ENCODE peak calls at places on chromosomes 7 and 10, in five cellular contexts. L is astrocyte of the cerebellum, W is fibroblast of the aortic adventitia, Z is epithelial cell of esophagus, F is GM12878. U is an unnamed sample.

GRCh38 chr10:112580267-112580666 is 133.3 kb downstream of the VTI1A start:
- DNase-seq in L (no peak), W (no peak), Z (no peak), F (no peak), U (no peak)

GRCh38 chr10:15197276-15197675 is 28.8 kb upstream of the NMT2 start:
- DNase-seq in L (no peak), W (peak), Z (no peak), F (no peak), U (peak)

GRCh38 chr10:63698815-63699205 is 177.6 kb downstream of the REEP3 start:
- DNase-seq in L (no peak), W (peak), Z (no peak), F (no peak), U (no peak)

GRCh38 chr7:130732980-130733865 is 784 bp downstream of the KLF14 start:
- DNase-seq in L (no peak), W (no peak), Z (peak), F (no peak), U (peak)

GRCh38 chr7:116766881-116767280 is 94.9 kb downstream of the MET start:
- DNase-seq in L (no peak), W (no peak), Z (no peak), F (no peak), U (no peak)

GRCh38 chr10:9957352-9957751 is 1060.3 kb upstream of the CELF2 start:
- DNase-seq in L (peak), W (no peak), Z (peak), F (no peak), U (peak)

GRCh38 chr7:107694395-107694794 is 33.8 kb downstream of the SLC26A4 start:
- DNase-seq in L (no peak), W (peak), Z (peak), F (no peak), U (peak)

GRCh38 chr10:61635946-61636345 is 26.8 kb upstream of the CABCOCO1 start:
- DNase-seq in L (no peak), W (peak), Z (peak), F (no peak), U (peak)

GRCh38 chr7:96901822-96902412 is 103.4 kb upstream of the DLX6 start:
- DNase-seq in L (no peak), W (no peak), Z (peak), F (no peak), U (no peak)

GRCh38 chr7:73811760-73812168 is 19.0 kb upstream of the CLDN4 start:
- DNase-seq in L (peak), W (peak), Z (peak), F (no peak), U (peak)

GRCh38 chr10:86178401-86179142 is 188.0 kb downstream of the GRID1 start:
- DNase-seq in L (no peak), W (no peak), Z (no peak), F (no peak), U (no peak)

GRCh38 chr7:5282464-5283316 is at the start of gene SLC29A4:
- DNase-seq in L (no peak), W (peak), Z (peak), F (no peak), U (peak)

GRCh38 chr7:105934577-105935185 is 28.4 kb upstream of the CDHR3 start:
- DNase-seq in L (peak), W (peak), Z (no peak), F (no peak), U (peak)

GRCh38 chr10:113071446-113071845 is 121.4 kb downstream of the TCF7L2 start:
- DNase-seq in L (no peak), W (peak), Z (no peak), F (no peak), U (no peak)

GRCh38 chr10:43211431-43212042 is 55.3 kb downstream of the RASGEF1A start:
- DNase-seq in L (no peak), W (no peak), Z (no peak), F (no peak), U (no peak)

DNA sequence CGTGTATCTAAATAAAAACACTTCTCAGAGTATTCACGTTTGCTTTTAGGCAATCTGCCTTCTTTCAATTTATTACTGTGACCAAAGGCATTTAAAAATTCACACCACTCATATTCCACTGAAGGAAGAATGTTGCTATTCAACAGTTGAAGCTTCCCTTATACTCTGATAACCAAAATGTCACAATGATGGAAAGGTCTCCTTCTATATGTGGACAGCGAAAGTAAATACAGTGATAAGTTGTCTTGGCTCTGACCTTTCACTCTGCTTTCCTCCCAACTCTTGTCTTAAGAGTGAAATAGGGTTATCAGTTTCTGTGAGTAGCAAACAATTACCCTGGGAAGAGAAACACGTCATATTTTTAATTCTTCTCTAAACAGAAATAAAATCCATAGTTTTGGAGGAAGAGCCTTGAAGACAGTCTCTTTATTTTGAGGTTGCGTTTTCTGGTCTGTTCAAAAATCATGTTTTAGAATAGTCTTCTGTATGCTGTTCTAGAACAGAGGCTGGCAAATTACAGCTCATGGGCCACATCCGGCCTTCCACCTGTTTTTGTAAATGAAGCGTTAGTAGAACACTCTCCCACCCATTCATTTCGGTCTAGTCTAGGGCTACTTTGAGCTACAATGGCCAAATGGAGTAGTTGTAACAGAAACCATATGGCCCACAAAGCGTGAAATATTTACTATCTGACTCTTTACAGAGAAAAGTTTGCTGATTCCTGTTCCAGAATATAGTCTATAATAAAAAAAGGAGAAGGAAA is 41.3 kb downstream of the ETV1 start:
- DNase-seq in L (no peak), W (no peak), Z (no peak), F (no peak), U (no peak)
- H3K4me3 ChIP-seq in L (no peak), W (no peak), Z (no peak), F (no peak), U (no peak)

DNA sequence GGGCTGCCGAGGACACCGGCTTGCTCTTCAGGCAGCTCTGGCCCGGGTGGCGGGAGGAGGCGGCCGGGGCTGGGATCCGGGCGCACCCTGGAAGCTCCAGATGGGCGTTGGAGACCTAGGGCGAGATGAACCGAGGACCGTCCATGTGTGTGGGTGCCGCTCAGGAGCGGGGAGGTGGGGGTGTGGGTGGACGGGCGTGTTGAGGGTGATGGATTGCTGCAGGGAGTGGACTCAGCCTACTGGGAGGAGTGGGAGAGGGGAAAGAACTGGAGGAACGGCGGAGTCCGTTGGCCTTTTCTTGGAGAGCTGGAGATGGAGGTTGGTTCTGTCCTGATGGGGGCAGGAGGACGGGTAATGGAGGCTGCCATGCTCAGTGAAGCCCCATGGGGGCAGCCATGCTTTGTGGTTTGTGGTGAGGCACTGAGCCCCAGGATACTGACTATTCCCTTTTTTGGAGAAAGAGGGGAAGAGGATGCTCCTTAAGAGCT is 27.1 kb downstream of the HIF1AN start:
- DNase-seq in L (no peak), W (peak), Z (peak), F (no peak), U (peak)
- TF ChIP-seq CTCF in L (peak), W (peak), Z (peak), F (no peak), U (peak)

GRCh38 chr7:20791523-20791879 is 4.8 kb upstream of the SP8 start:
- DNase-seq in L (no peak), W (no peak), Z (no peak), F (no peak), U (no peak)
- H3K4me3 ChIP-seq in L (no peak), W (no peak), Z (no peak), F (no peak), U (no peak)

DNA sequence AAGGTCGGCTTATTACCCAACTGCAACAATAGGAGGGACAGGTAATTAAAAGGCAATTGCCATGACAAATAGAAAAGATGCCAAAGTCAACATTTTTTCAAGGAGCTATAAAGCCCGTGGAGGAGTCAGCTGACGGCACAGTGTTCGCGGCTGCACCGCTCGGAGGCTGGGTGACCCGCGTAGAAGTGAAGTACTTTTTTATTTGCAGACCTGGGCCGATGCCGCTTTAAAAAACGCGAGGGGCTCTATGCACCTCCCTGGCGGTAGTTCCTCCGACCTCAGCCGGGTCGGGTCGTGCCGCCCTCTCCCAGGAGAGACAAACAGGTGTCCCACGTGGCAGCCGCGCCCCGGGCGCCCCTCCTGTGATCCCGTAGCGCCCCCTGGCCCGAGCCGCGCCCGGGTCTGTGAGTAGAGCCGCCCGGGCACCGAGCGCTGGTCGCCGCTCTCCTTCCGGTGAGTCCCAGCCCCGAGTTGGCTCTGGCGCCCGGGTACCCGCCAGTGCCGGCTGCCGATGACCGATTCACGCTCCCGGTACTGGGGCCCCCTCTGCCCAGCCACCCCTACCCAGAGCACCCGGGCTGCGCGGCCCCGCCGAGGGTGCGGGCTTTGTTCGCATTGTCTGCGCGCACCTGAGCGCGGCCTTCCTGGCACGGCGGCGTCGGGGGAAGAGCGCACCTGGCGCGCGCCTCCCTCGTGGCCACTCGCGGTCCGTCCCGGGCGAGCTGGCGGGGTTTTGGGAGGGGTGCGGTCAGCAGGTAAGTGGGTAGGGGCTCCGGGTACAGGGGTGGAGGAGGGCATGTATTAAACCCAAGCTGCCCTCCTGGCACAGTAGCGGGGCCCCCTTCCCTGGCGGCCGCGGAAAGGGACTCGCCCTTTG is at the start of gene VWA2:
- DNase-seq in L (no peak), W (no peak), Z (peak), F (no peak), U (no peak)
- TF ChIP-seq CTCF in L (no peak), W (no peak), Z (no peak), F (no peak), U (no peak)

U was measured in fibroblast of villous mesenchyme.